ENCODE peak calls at places on chromosomes 5 and 9, in five cellular contexts. V is HTR-8/SVneo, A is amniotic stem cell, L is choroid plexus epithelial cell, M is coronary artery. C is an unnamed sample.

GRCh38 chr5:75837258-75837841 is 120.1 kb upstream of the POC5 start:
- DNase-seq in V (no peak), A (no peak), L (no peak), M (no peak), C (no peak)

GRCh38 chr9:33884856-33885701 is 68.1 kb downstream of the UBE2R2 start:
- DNase-seq in V (no peak), A (no peak), L (peak; percentile 53), M (no peak), C (no peak)

GRCh38 chr5:151449288-151449687 is 1.9 kb downstream of the SLC36A1 start:
- DNase-seq in V (no peak), A (no peak), L (peak; percentile 25), M (no peak), C (no peak)

GRCh38 chr9:82021198-82021597 is 32.6 kb downstream of the SPATA31D1 start:
- DNase-seq in V (peak; percentile 3), A (peak; percentile 28), L (peak; percentile 89), M (no peak), C (peak; percentile 98)

GRCh38 chr9:112120471-112120925 is 54.6 kb downstream of the SUSD1 start:
- DNase-seq in V (no peak), A (no peak), L (peak; percentile 2), M (no peak), C (no peak)

GRCh38 chr5:76451046-76451701 is 48.1 kb downstream of the IQGAP2 start:
- DNase-seq in V (no peak), A (no peak), L (no peak), M (no peak), C (no peak)

GRCh38 chr9:95264954-95265615 is 52.4 kb downstream of the FANCC start:
- DNase-seq in V (peak; percentile 20), A (no peak), L (peak; percentile 68), M (no peak), C (peak; percentile 35)

GRCh38 chr9:136036848-136037247 is 58.2 kb downstream of the NACC2 start:
- DNase-seq in V (no peak), A (no peak), L (no peak), M (no peak), C (no peak)

GRCh38 chr5:80871541-80871961 is 88.6 kb upstream of the RASGRF2 start:
- DNase-seq in V (peak; percentile 10), A (no peak), L (peak; percentile 75), M (no peak), C (peak; percentile 74)

GRCh38 chr5:80254767-80255424 is 952 bp downstream of the SERINC5 start:
- DNase-seq in V (no peak), A (no peak), L (peak; percentile 48), M (no peak), C (no peak)